ENCODE peak calls at places on chromosomes 13 and 19, in ten cellular contexts. A is mesothelial cell of epicardium; R is stimulated activated CD4-positive, alpha-beta T cell treated with anti-CD3 and anti-CD28 coated beads, Interleukin-4, amount 100 ng/mL, for 1 hour; T is activated naive CD8-positive, alpha-beta T cell treated with anti-CD3 and anti-CD28 coated beads, Interleukin-2, amount 50 U/mL, for 24 hours; G is stimulated activated naive CD4-positive, alpha-beta T cell; C is activated T-cell treated with anti-CD3 and anti-CD28 coated beads, Interleukin-2, amount 50 U/mL, for 1 hour; F is GM23248; Z is suprapubic skin; S is A549; U is T-helper 9 cell. I is an unnamed sample.

GRCh38 chr13:30196025-30196424 is 111.3 kb downstream of the KATNAL1 start:
- DNase-seq in A (no peak), R (no peak), T (no peak), G (no peak), C (no peak), F (no peak), Z (no peak), S (no peak), U (no peak), I (no peak)

GRCh38 chr19:54248016-54248601 is 5.5 kb upstream of the LILRA6 start:
- DNase-seq in A (no peak), R (peak), T (peak), G (no peak), C (no peak), F (peak), Z (peak), S (no peak), U (no peak), I (no peak)

GRCh38 chr19:17348700-17349099 is 11.3 kb downstream of the GTPBP3 start:
- DNase-seq in A (no peak), R (no peak), T (no peak), G (no peak), C (no peak), F (peak), Z (no peak), S (peak), U (no peak), I (peak)

GRCh38 chr19:35265126-35265995 is 3.4 kb upstream of the USF2 start:
- DNase-seq in A (no peak), R (no peak), T (no peak), G (no peak), C (peak), F (peak), Z (peak), S (no peak), U (no peak), I (no peak)

GRCh38 chr13:20174656-20175405 is 14.0 kb upstream of the GJA3 start:
- DNase-seq in A (no peak), R (peak), T (peak), G (no peak), C (peak), F (peak), Z (peak), S (peak), U (no peak), I (peak)

GRCh38 chr13:112905990-112906641 is 62.9 kb upstream of the MCF2L start:
- DNase-seq in A (no peak), R (no peak), T (no peak), G (no peak), C (no peak), F (no peak), Z (peak), S (no peak), U (no peak), I (no peak)

GRCh38 chr19:289651-290538 is 1.3 kb downstream of the PLPP2 start:
- DNase-seq in A (no peak), R (peak), T (no peak), G (no peak), C (peak), F (peak), Z (no peak), S (peak), U (peak), I (peak)

GRCh38 chr13:110471833-110472162 is 89.7 kb downstream of the RAB20 start:
- DNase-seq in A (no peak), R (no peak), T (peak), G (no peak), C (no peak), F (peak), Z (no peak), S (no peak), U (no peak), I (no peak)

GRCh38 chr13:24081388-24081787 is 79.1 kb upstream of the SPATA13 start:
- DNase-seq in A (no peak), R (no peak), T (no peak), G (no peak), C (no peak), F (no peak), Z (no peak), S (no peak), U (no peak), I (no peak)

GRCh38 chr19:29467824-29468401 is 57.9 kb upstream of the VSTM2B start:
- DNase-seq in A (no peak), R (peak), T (no peak), G (no peak), C (no peak), F (peak), Z (no peak), S (peak), U (no peak), I (no peak)

GRCh38 chr19:53945441-53945840 is 17.3 kb upstream of the CACNG8 start:
- DNase-seq in A (no peak), R (no peak), T (no peak), G (no peak), C (no peak), F (peak), Z (no peak), S (peak), U (no peak), I (no peak)

GRCh38 chr13:99278199-99278598 is 20.0 kb upstream of the GPR18 start:
- DNase-seq in A (no peak), R (no peak), T (no peak), G (no peak), C (no peak), F (no peak), Z (no peak), S (no peak), U (no peak), I (no peak)

GRCh38 chr19:17755977-17756670 is 4.8 kb downstream of the FCHO1 start:
- DNase-seq in A (no peak), R (peak), T (peak), G (peak), C (no peak), F (no peak), Z (no peak), S (peak), U (no peak), I (no peak)

GRCh38 chr13:106241974-106242373 is 293.5 kb downstream of the EFNB2 start:
- DNase-seq in A (no peak), R (no peak), T (no peak), G (no peak), C (no peak), F (no peak), Z (no peak), S (no peak), U (no peak), I (peak)

GRCh38 chr19:40332669-40333068 is 15.5 kb downstream of the C19orf47 start:
- DNase-seq in A (no peak), R (no peak), T (no peak), G (no peak), C (no peak), F (no peak), Z (no peak), S (no peak), U (no peak), I (no peak)

GRCh38 chr13:25659091-25659502 is 287.3 kb downstream of the ATP8A2 start:
- DNase-seq in A (no peak), R (no peak), T (no peak), G (no peak), C (no peak), F (no peak), Z (no peak), S (no peak), U (no peak), I (no peak)

GRCh38 chr13:113888701-113889330 is 24.9 kb upstream of the GAS6 start:
- DNase-seq in A (no peak), R (no peak), T (no peak), G (no peak), C (no peak), F (no peak), Z (no peak), S (no peak), U (no peak), I (no peak)

GRCh38 chr19:32404939-32405430 is 585 bp upstream of the DPY19L3 start:
- DNase-seq in A (peak), R (peak), T (peak), G (no peak), C (no peak), F (peak), Z (no peak), S (no peak), U (no peak), I (peak)

GRCh38 chr19:19540707-19541515 is 2.8 kb downstream of the CILP2 start:
- DNase-seq in A (no peak), R (peak), T (peak), G (peak), C (peak), F (peak), Z (peak), S (peak), U (peak), I (peak)

GRCh38 chr13:106348032-106348431 is 187.4 kb downstream of the EFNB2 start:
- DNase-seq in A (no peak), R (no peak), T (no peak), G (no peak), C (no peak), F (peak), Z (no peak), S (peak), U (no peak), I (peak)

GRCh38 chr13:88434953-88435352 is 763.8 kb downstream of the SLITRK5 start:
- DNase-seq in A (no peak), R (no peak), T (no peak), G (no peak), C (no peak), F (no peak), Z (no peak), S (no peak), U (no peak), I (no peak)

GRCh38 chr13:99033814-99034213 is 56.0 kb upstream of the DOCK9 start:
- DNase-seq in A (no peak), R (no peak), T (no peak), G (no peak), C (no peak), F (peak), Z (no peak), S (no peak), U (no peak), I (peak)

GRCh38 chr19:11166281-11167142 is 10.9 kb upstream of the SPC24 start:
- DNase-seq in A (no peak), R (no peak), T (no peak), G (no peak), C (no peak), F (peak), Z (no peak), S (no peak), U (no peak), I (peak)

GRCh38 chr19:7415163-7415856 is 66.6 kb downstream of the ARHGEF18 start:
- DNase-seq in A (no peak), R (no peak), T (no peak), G (no peak), C (no peak), F (no peak), Z (no peak), S (peak), U (no peak), I (no peak)

GRCh38 chr13:98994896-98995295 is 17.0 kb upstream of the DOCK9 start:
- DNase-seq in A (no peak), R (no peak), T (no peak), G (no peak), C (no peak), F (no peak), Z (no peak), S (no peak), U (no peak), I (no peak)

GRCh38 chr13:113917523-113918371 is 53.9 kb upstream of the GAS6 start:
- DNase-seq in A (no peak), R (no peak), T (no peak), G (no peak), C (no peak), F (no peak), Z (peak), S (no peak), U (no peak), I (no peak)

GRCh38 chr19:13817018-13817614 is 21.9 kb downstream of the ZSWIM4 start:
- DNase-seq in A (no peak), R (no peak), T (no peak), G (no peak), C (no peak), F (peak), Z (no peak), S (peak), U (no peak), I (no peak)

GRCh38 chr13:109385161-109385560 is 401.2 kb downstream of the IRS2 start:
- DNase-seq in A (no peak), R (no peak), T (no peak), G (no peak), C (no peak), F (peak), Z (no peak), S (no peak), U (no peak), I (no peak)

GRCh38 chr19:33487901-33488817 is 33.4 kb downstream of the PEPD start:
- DNase-seq in A (no peak), R (no peak), T (no peak), G (no peak), C (no peak), F (no peak), Z (peak), S (no peak), U (no peak), I (no peak)

GRCh38 chr19:8208119-8208709 is 956 bp upstream of the CERS4 start:
- DNase-seq in A (no peak), R (no peak), T (no peak), G (no peak), C (no peak), F (no peak), Z (no peak), S (no peak), U (no peak), I (no peak)

I was measured in AG08395.